ENCODE peak calls at places on chromosomes 11 and 22, in seven cellular contexts. J is mesenchymal stem cell, E is H9, R is neuronal stem cell, H is IMR-90, Q is trophoblast cell, C is H1. S is an unnamed sample.
A peak's percentile ranks its signal among the peaks of the same experiment; 100 is the strongest.

GRCh38 chr22:39946571-39947407 is 13.4 kb upstream of the TMA7B start:
- DNase-seq in E (no peak), R (no peak), C (no peak), J (no peak), Q (no peak), H (no peak), S (peak; percentile 84)

GRCh38 chr22:37552560-37553163 is 7.6 kb upstream of the CDC42EP1 start:
- DNase-seq in C (peak; percentile 62), J (peak; percentile 70), Q (peak; percentile 93), H (peak; percentile 55), R (peak; percentile 72), E (peak; percentile 75), S (peak; percentile 89)

GRCh38 chr11:92048415-92048814 is 176.2 kb upstream of the FAT3 start:
- DNase-seq in Q (no peak), C (no peak), H (no peak), E (no peak), J (no peak), R (no peak), S (no peak)

GRCh38 chr11:76644591-76644990 is 26.0 kb downstream of the LRRC32 start:
- DNase-seq in C (no peak), Q (peak; percentile 97), R (no peak), E (no peak), J (no peak), H (no peak), S (peak; percentile 75)

GRCh38 chr11:107859459-107860239 is 1.1 kb upstream of the SLC35F2 start:
- DNase-seq in J (peak; percentile 25), E (peak; percentile 50), Q (no peak), R (no peak), C (peak; percentile 63), H (no peak), S (no peak)

GRCh38 chr22:32338757-32339156 is 18.9 kb upstream of the RFPL3 start:
- DNase-seq in R (no peak), J (no peak), C (no peak), H (no peak), E (no peak), Q (no peak), S (no peak)

GRCh38 chr11:37511425-37511933 is 913.4 kb upstream of the RAG2 start:
- DNase-seq in R (no peak), E (no peak), J (peak; percentile 28), C (no peak), Q (no peak), H (peak; percentile 63), S (no peak)

GRCh38 chr22:38456841-38457699 is 2.1 kb upstream of the KCNJ4 start:
- DNase-seq in J (no peak), E (no peak), C (no peak), R (no peak), Q (no peak), H (no peak), S (no peak)

GRCh38 chr11:72676874-72677341 is 2.7 kb upstream of the PDE2A start:
- DNase-seq in J (peak; percentile 48), C (peak; percentile 94), R (peak; percentile 76), E (peak; percentile 94), H (peak; percentile 26), Q (peak; percentile 48), S (peak; percentile 87)

GRCh38 chr11:63670738-63671321 is 346 bp downstream of the ATL3 start:
- DNase-seq in Q (peak; percentile 20), R (no peak), H (no peak), J (peak; percentile 65), C (peak; percentile 66), E (peak; percentile 45), S (peak; percentile 54)

GRCh38 chr11:34425360-34425759 is 13.4 kb upstream of the CAT start:
- DNase-seq in E (no peak), H (no peak), R (no peak), C (no peak), Q (no peak), J (no peak), S (no peak)

GRCh38 chr22:45240137-45240809 is 421 bp downstream of the KIAA0930 start:
- DNase-seq in R (no peak), C (peak; percentile 65), Q (no peak), E (no peak), H (no peak), J (peak; percentile 43), S (peak; percentile 34)

GRCh38 chr11:119218141-119218878 is 12.2 kb downstream of the CBL start:
- DNase-seq in C (no peak), E (no peak), J (peak; percentile 88), Q (peak; percentile 72), R (no peak), H (peak; percentile 99), S (no peak)

GRCh38 chr11:27471588-27472397 is 797 bp downstream of the LGR4 start:
- DNase-seq in R (peak; percentile 52), C (peak; percentile 66), Q (peak; percentile 60), J (peak; percentile 28), H (no peak), E (peak; percentile 61), S (peak; percentile 65)

GRCh38 chr11:24588075-24588474 is 91.2 kb downstream of the LUZP2 start:
- DNase-seq in C (no peak), H (peak; percentile 79), R (no peak), Q (no peak), E (no peak), J (peak; percentile 63), S (no peak)

GRCh38 chr11:117279711-117280376 is 11.3 kb upstream of the BACE1-AS start:
- DNase-seq in C (no peak), E (no peak), Q (no peak), J (no peak), R (no peak), H (no peak), S (peak; percentile 39)

GRCh38 chr22:31243339-31244043 is 31.4 kb downstream of the LIMK2 start:
- DNase-seq in R (no peak), H (no peak), Q (peak; percentile 43), J (no peak), C (no peak), E (no peak), S (peak; percentile 50)

GRCh38 chr11:27363576-27364115 is 631 bp upstream of the CCDC34 start:
- DNase-seq in R (no peak), H (no peak), E (no peak), Q (no peak), J (no peak), C (no peak), S (no peak)

GRCh38 chr22:33539902-33540751 is 380.1 kb downstream of the LARGE1 start:
- DNase-seq in Q (no peak), E (no peak), J (no peak), H (peak; percentile 5), R (no peak), C (no peak), S (no peak)

DNA sequence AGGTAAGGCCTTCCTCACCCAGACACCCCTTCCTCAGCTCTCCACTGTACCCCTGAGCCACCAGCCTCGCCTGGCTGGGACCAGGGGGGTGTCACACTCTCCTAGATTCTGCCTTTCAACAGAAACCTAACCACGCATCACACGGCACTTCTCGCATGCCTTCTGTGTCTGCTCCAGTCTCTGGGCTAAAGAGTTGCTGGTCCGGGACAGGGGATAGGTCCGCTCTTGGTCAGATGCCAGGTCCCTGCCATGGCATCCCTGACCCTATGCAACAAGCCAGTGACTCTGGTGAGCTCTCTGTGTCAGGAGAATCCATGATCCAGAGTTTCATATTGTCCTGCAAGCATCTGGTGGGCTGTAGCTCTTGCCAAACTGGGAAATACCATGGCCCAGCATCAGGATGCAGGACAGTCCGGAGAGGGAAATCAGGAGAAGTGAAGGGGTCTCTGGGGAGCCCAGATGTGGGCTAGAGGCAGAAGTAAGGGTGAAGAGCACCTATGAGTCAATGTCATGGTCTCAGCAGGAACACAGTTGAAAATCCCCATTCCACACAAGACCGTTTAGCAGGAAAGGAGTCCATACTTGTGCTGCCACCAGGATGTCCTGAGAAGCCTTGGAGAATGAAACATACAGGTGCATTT is 14.1 kb downstream of the IGLL5 start:
- DNase-seq in H (no peak), Q (no peak), C (no peak), E (no peak), R (no peak), J (no peak), S (no peak)
- H3K9ac ChIP-seq in H (no peak overlapping the region), Q (peak overlapping the region; percentile 65), C (no peak overlapping the region), E (no peak overlapping the region), R (no peak overlapping the region), J (no peak overlapping the region), S (no peak overlapping the region)

GRCh38 chr11:47249378-47249715 is 733 bp upstream of the ACP2 start:
- DNase-seq in Q (no peak), E (no peak), C (no peak), H (no peak), J (no peak), R (no peak), S (no peak)
- H3K4ac ChIP-seq in Q (peak overlapping the region; percentile 53), E (no peak overlapping the region), C (peak overlapping the region; percentile 63), H (peak overlapping the region; percentile 96), J (no peak overlapping the region), R (no peak overlapping the region), S (no peak overlapping the region)

DNA sequence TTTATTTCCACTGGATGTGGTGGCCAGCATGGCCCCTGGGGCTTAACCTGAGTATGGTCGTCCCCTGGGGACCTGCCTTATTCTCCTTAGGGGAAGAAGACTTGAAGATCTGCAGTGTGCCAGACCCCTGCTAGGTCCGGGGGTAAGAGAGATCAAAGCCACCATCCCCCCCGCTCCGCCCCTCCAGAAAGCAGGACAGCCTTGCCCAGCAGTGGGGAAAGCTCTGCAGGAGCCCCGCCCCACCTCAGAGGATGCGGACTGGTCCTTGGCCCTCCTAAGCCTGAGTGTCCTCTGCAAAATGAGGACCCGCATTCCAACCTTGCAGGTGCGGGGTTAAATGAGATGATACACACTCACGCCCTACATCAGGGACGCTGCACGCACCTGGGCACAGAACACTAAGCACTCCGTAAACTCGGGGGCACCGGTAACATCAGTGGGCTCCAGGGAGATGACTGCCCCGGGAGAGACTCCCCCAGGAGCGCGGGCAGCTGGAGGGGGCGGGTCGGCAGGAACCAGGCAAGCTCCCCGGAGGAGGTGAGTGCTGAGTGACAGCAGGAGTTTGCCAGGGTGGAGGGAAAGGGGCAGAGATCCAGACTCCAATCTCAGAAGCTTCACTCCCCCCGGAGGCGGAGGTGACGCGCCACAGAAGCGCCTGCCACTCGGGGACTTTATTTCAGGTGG is 564 bp upstream of the ANO1 start:
- DNase-seq in H (no peak), E (no peak), R (no peak), C (peak; percentile 57), J (no peak), Q (no peak), S (no peak)
- H3K27me3 ChIP-seq in H (no peaks in the 10 kb centered on the region), E (peaks cover 24% of the 10 kb centered on the region), R (peaks cover 28% of the 10 kb centered on the region), C (peaks cover 51% of the 10 kb centered on the region), J (peaks cover 75% of the 10 kb centered on the region), Q (peaks cover 58% of the 10 kb centered on the region), S (peaks cover 27% of the 10 kb centered on the region)

GRCh38 chr11:12130180-12130980 is 20.0 kb downstream of the MICAL2 start:
- DNase-seq in Q (no peak), C (no peak), R (no peak), H (no peak), J (no peak), E (no peak), S (no peak)

GRCh38 chr11:12132790-12133145 is 22.4 kb downstream of the MICAL2 start:
- DNase-seq in Q (no peak), R (no peak), H (no peak), E (no peak), J (no peak), C (no peak), S (no peak)

GRCh38 chr11:12134239-12134590 is 23.8 kb downstream of the MICAL2 start:
- DNase-seq in C (no peak), R (no peak), Q (no peak), H (no peak), E (no peak), J (no peak), S (no peak)

GRCh38 chr11:12133539-12134238 is 23.3 kb downstream of the MICAL2 start:
- DNase-seq in J (no peak), R (no peak), E (no peak), H (no peak), Q (no peak), C (no peak), S (no peak)

GRCh38 chr11:12131943-12132789 is 21.8 kb downstream of the MICAL2 start:
- DNase-seq in E (no peak), R (no peak), C (no peak), J (no peak), H (no peak), Q (no peak), S (no peak)
- H3K9ac ChIP-seq in E (no peak overlapping the region), R (no peak overlapping the region), C (no peak overlapping the region), J (no peak overlapping the region), H (no peak overlapping the region), Q (no peak overlapping the region), S (no peak overlapping the region)

S was measured in mesendoderm.